ENCODE peak calls at places on chromosomes 11 and 22, in five cellular contexts. X, F, U, C and I are unnamed samples. For H3K36me3, the result is how much of the 10 kb centered on the place peaks cover.

GRCh38 chr11:2531987-2532703 is 87.3 kb downstream of the KCNQ1 start:
- DNase-seq in X (peak), F (peak), U (no peak), C (no peak), I (no peak)

GRCh38 chr22:37806409-37807338 is 1.1 kb upstream of the GCAT start:
- DNase-seq in X (no peak), F (no peak), U (peak), C (peak), I (no peak)

GRCh38 chr11:60263434-60263833 is 17.0 kb upstream of the MS4A4A start:
- DNase-seq in X (no peak), F (no peak), U (no peak), C (no peak), I (no peak)

GRCh38 chr22:27196483-27196882 is 539.1 kb downstream of the MIAT start:
- DNase-seq in X (no peak), F (no peak), U (no peak), C (no peak), I (no peak)

GRCh38 chr22:39332441-39333064 is 13.1 kb upstream of the RPL3 start:
- DNase-seq in X (no peak), F (no peak), U (no peak), C (no peak), I (no peak)

GRCh38 chr22:35863432-35863831 is 145.8 kb downstream of the APOL5 start:
- DNase-seq in X (no peak), F (no peak), U (no peak), C (no peak), I (no peak)

GRCh38 chr11:83602116-83602515 is 315.9 kb upstream of the CCDC90B start:
- DNase-seq in X (no peak), F (no peak), U (peak), C (no peak), I (no peak)

GRCh38 chr11:120431633-120432032 is 79.9 kb upstream of the GRIK4 start:
- DNase-seq in X (no peak), F (no peak), U (peak), C (no peak), I (no peak)

GRCh38 chr11:77287136-77287535 is 14.3 kb downstream of the GDPD4 start:
- DNase-seq in X (no peak), F (no peak), U (peak), C (no peak), I (no peak)

GRCh38 chr11:126720539-126721235 is 279.9 kb downstream of the KIRREL3 start:
- DNase-seq in X (no peak), F (no peak), U (peak), C (no peak), I (no peak)

GRCh38 chr22:27331526-27332281 is 469.9 kb downstream of the MN1 start:
- DNase-seq in X (peak), F (peak), U (no peak), C (peak), I (no peak)

GRCh38 chr11:47325271-47326041 is 27.0 kb downstream of the MYBPC3 start:
- DNase-seq in X (no peak), F (no peak), U (no peak), C (peak), I (no peak)

GRCh38 chr11:64344721-64345120 is 4.7 kb downstream of the CCDC88B start:
- DNase-seq in X (no peak), F (no peak), U (no peak), C (no peak), I (no peak)

GRCh38 chr11:83816572-83817187 is 530.5 kb upstream of the CCDC90B start:
- DNase-seq in X (no peak), F (no peak), U (peak), C (no peak), I (no peak)

GRCh38 chr22:20204821-20205220 is 54.0 kb upstream of the CCDC188 start:
- DNase-seq in X (no peak), F (no peak), U (no peak), C (no peak), I (no peak)

GRCh38 chr11:27204527-27204926 is 158.5 kb downstream of the CCDC34 start:
- DNase-seq in X (no peak), F (no peak), U (peak), C (no peak), I (no peak)

GRCh38 chr11:2376751-2377451 is at the start of gene CD81:
- DNase-seq in X (peak), F (no peak), U (no peak), C (no peak), I (no peak)

GRCh38 chr11:13229136-13229535 is 48.5 kb upstream of the BMAL1 start:
- DNase-seq in X (no peak), F (no peak), U (no peak), C (no peak), I (no peak)

GRCh38 chr22:41340357-41340756 is 39.0 kb downstream of the ZC3H7B start:
- DNase-seq in X (no peak), F (no peak), U (no peak), C (peak), I (no peak)
- H3K36me3 ChIP-seq in X (half or more), F (half or more), U (under half), C (under half), I (under half)

DNA sequence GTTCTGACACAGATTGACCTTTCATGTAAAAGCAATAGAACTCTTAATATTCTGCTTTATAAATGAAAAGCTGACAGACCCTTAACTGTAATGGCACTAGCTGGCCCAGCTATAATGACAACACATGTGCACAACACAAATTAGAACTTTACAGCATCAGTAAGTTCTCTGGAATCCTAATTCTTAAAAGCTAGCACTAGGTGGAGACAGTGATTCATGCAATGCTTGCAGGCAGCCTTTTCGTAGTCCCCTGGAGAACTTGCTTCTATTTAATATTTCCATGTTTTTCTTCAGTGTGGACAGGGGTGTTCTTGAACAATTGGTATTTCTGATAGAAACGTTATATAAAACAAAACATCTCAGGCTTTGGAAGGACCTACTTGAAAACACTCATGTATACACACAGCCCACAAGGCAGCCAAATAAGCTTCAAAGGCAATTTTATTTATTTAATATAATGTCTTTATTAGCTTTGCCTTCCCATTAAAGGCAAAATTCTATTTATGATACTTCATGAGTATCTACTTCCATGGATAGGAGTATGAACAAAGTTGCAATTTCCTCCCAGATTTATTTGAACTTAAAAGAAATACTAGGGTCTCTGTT is 374.3 kb upstream of the MPPED2 start:
- DNase-seq in X (no peak), F (no peak), U (peak), C (no peak), I (no peak)
- TF ChIP-seq CTCF in X (peak), F (no peak), U (peak), C (no peak), I (peak)

DNA sequence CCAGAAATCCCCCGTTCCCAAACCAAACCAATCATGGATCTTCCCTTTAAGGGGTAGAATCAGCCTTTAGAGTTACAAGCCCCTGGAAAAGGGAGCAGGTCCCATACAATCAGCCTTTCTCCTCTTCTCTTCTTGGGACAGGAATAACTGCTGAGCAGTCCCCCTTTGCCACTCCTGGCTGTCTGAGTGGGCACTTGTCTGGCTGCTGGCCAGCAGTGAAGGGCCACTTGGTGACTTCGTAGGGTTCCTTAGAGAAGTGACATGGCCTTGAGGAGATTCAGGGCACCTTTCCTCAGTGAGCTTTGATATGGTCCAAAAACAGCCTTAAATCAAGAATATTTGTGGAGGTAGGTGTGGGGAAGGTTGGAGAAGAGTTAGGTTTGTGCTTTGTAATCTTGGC is 53.5 kb upstream of the HORMAD2 start:
- DNase-seq in X (no peak), F (no peak), U (no peak), C (no peak), I (no peak)
- H3K36me3 ChIP-seq in X (half or more), F (half or more), U (under half), C (under half), I (under half)

DNA sequence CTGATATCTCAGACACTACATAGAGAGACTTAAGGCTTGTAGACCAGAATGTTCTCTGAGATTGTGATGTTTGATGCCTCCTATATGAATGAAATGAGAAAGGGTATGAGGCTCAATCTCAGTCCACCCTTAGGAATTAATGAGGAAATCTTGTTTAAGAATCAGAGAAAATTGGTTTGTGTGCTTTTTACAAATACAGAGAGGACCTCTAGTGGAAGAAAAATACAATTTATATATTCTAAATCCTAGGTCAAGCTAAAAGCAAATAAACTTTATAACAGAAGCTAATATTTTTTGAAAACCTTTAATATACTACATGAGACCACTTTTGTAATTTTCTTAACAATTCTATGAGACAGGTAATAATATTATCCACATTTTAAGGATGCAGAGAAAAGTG is 5.0 kb upstream of the OR52H1 start:
- DNase-seq in X (no peak), F (no peak), U (no peak), C (no peak), I (no peak)
- TF ChIP-seq CTCF in X (no peak), F (no peak), U (no peak), C (no peak), I (no peak)

GRCh38 chr11:20775331-20775730 is 105.9 kb downstream of the NELL1 start:
- DNase-seq in X (no peak), F (no peak), U (no peak), C (no peak), I (no peak)
- H3K36me3 ChIP-seq in X (under half), F (under half), U (under half), C (under half), I (under half)

GRCh38 chr11:15275141-15275540 is 160.4 kb downstream of the INSC start:
- DNase-seq in X (no peak), F (no peak), U (no peak), C (no peak), I (no peak)

GRCh38 chr11:15280393-15280792 is 165.7 kb downstream of the INSC start:
- DNase-seq in X (no peak), F (no peak), U (no peak), C (no peak), I (no peak)

GRCh38 chr11:15278129-15278528 is 163.4 kb downstream of the INSC start:
- DNase-seq in X (no peak), F (no peak), U (peak), C (no peak), I (peak)

GRCh38 chr11:15276616-15277015 is 161.9 kb downstream of the INSC start:
- DNase-seq in X (no peak), F (no peak), U (no peak), C (no peak), I (no peak)
- TF ChIP-seq CTCF in X (peak), F (peak), U (peak), C (no peak), I (peak)

GRCh38 chr11:12207384-12208150 is 97.2 kb downstream of the MICAL2 start:
- DNase-seq in X (peak), F (no peak), U (peak), C (no peak), I (no peak)
- H3K36me3 ChIP-seq in X (half or more), F (half or more), U (under half), C (under half), I (under half)

GRCh38 chr11:63277345-63277943 is 34.0 kb upstream of the SLC22A25 start:
- DNase-seq in X (no peak), F (no peak), U (no peak), C (no peak), I (no peak)
- TF ChIP-seq CTCF in X (peak), F (no peak), U (no peak), C (no peak), I (no peak)

DNA sequence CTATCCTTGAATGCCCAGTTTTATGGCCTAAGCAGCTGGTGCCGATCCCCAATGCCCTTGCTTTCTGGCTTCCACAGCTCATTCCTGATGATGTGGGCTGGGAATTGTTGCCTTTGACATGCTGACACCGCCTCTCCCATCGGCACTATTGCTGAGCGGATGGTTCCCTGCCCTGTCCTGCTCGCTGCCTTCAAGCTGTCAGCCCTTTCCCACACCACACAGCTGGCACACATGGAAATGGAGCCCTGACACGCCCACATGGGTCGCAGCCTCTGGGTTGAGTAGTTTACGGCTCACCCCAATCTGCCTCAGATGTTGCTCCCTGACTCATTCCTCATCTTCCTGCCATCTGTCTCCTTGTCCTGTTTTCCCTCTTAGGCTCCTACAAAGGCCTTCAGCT is 110.2 kb upstream of the SESN3 start:
- DNase-seq in X (peak), F (no peak), U (peak), C (no peak), I (no peak)
- H3K36me3 ChIP-seq in X (under half), F (under half), U (under half), C (under half), I (under half)